ENCODE peak calls at places on chromosomes 7 and 10, in nine cellular contexts. W is heart right ventricle; K is PC-9; F is ovary; Q is CD8-positive, alpha-beta T cell; A is mammary epithelial cell; J is dorsolateral prefrontal cortex; B is PC-3; Z is gastrocnemius medialis. H is an unnamed sample.

GRCh38 chr10:102673961-102674511 is 29.8 kb downstream of the TRIM8 start:
- DNase-seq in W (peak), K (no peak), F (peak), Q (peak), A (peak), J (no peak), B (no peak), Z (peak), H (no peak)

GRCh38 chr7:148715027-148715426 is 16.3 kb downstream of the CUL1 start:
- DNase-seq in W (no peak), K (no peak), F (no peak), Q (no peak), A (peak), J (no peak), B (no peak), Z (no peak), H (no peak)

GRCh38 chr7:149826344-149827088 is 11.7 kb upstream of the ZNF862 start:
- DNase-seq in W (no peak), K (no peak), F (no peak), Q (no peak), A (no peak), J (no peak), B (no peak), Z (no peak), H (peak)

GRCh38 chr7:19118896-19119301 is 1.5 kb upstream of the TWIST1 start:
- DNase-seq in W (peak), K (no peak), F (peak), Q (no peak), A (no peak), J (no peak), B (no peak), Z (no peak), H (no peak)

GRCh38 chr10:61835069-61835908 is 66.2 kb upstream of the ARID5B start:
- DNase-seq in W (no peak), K (no peak), F (no peak), Q (no peak), A (peak), J (no peak), B (peak), Z (no peak), H (no peak)

GRCh38 chr10:61731638-61732037 is 68.9 kb downstream of the CABCOCO1 start:
- DNase-seq in W (no peak), K (no peak), F (no peak), Q (no peak), A (no peak), J (no peak), B (no peak), Z (no peak), H (no peak)

GRCh38 chr10:51892965-51893658 is 193.7 kb upstream of the CSTF2T start:
- DNase-seq in W (no peak), K (no peak), F (no peak), Q (no peak), A (peak), J (no peak), B (peak), Z (no peak), H (no peak)

GRCh38 chr7:66167773-66168367 is 37.3 kb upstream of the TPST1 start:
- DNase-seq in W (no peak), K (peak), F (no peak), Q (no peak), A (peak), J (no peak), B (peak), Z (no peak), H (no peak)

GRCh38 chr7:28157311-28157710 is 23.3 kb downstream of the JAZF1 start:
- DNase-seq in W (no peak), K (no peak), F (no peak), Q (no peak), A (no peak), J (no peak), B (no peak), Z (no peak), H (no peak)

GRCh38 chr10:31582365-31583052 is 263.5 kb downstream of the ZEB1 start:
- DNase-seq in W (peak), K (peak), F (no peak), Q (no peak), A (no peak), J (no peak), B (peak), Z (no peak), H (no peak)

GRCh38 chr7:153193144-153193595 is 433.6 kb downstream of the ACTR3B start:
- DNase-seq in W (peak), K (no peak), F (peak), Q (no peak), A (no peak), J (peak), B (peak), Z (no peak), H (no peak)

GRCh38 chr10:61869772-61870520 is 31.6 kb upstream of the ARID5B start:
- DNase-seq in W (no peak), K (no peak), F (no peak), Q (no peak), A (no peak), J (no peak), B (peak), Z (no peak), H (no peak)

GRCh38 chr10:104208730-104209129 is 23.4 kb downstream of the CFAP43 start:
- DNase-seq in W (no peak), K (no peak), F (no peak), Q (no peak), A (no peak), J (no peak), B (no peak), Z (no peak), H (no peak)

GRCh38 chr7:55481126-55481525 is 91.2 kb downstream of the VOPP1 start:
- DNase-seq in W (no peak), K (no peak), F (no peak), Q (peak), A (no peak), J (no peak), B (no peak), Z (no peak), H (no peak)
- H3K4me3 ChIP-seq in W (no peak), K (no peak), F (no peak), Q (no peak), A (no peak), J (no peak), B (no peak), Z (no peak), H (no peak)

DNA sequence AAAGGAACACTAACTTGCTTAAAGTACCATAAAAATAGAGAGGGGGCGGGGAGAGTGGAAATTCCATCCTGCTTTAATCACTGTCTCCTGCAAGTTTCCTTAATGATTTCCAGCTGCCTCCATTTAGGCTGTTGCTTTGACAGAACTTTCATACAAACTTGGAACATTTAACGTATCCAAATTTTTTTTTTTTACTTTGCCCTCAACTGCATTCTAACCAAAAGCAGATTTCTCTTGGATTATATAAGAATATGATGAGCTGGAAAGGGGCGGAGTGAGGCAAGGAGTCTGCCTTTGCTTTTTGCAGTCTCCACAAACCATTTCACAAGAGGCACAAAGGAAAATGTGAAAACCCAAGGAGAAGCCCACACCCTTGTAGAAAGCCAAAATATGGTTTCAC is 46.6 kb upstream of the COL1A2 start:
- DNase-seq in W (no peak), K (no peak), F (peak), Q (no peak), A (no peak), J (no peak), B (no peak), Z (peak), H (no peak)
- H3K27ac ChIP-seq in W (peak), K (no peak), F (peak), Q (no peak), A (no peak), J (no peak), B (no peak), Z (no peak), H (no peak)

GRCh38 chr7:107166702-107167426 is 1.9 kb upstream of the HBP1 start:
- DNase-seq in W (no peak), K (no peak), F (no peak), Q (no peak), A (no peak), J (no peak), B (no peak), Z (no peak), H (no peak)

GRCh38 chr7:107168233-107169119 is at the start of gene HBP1:
- DNase-seq in W (peak), K (peak), F (peak), Q (peak), A (peak), J (peak), B (peak), Z (peak), H (peak)

GRCh38 chr7:107165341-107165740 is 3.5 kb upstream of the HBP1 start:
- DNase-seq in W (no peak), K (no peak), F (no peak), Q (no peak), A (no peak), J (no peak), B (no peak), Z (no peak), H (no peak)

GRCh38 chr7:107169120-107170050 is 582 bp downstream of the HBP1 start:
- DNase-seq in W (peak), K (peak), F (peak), Q (peak), A (peak), J (peak), B (peak), Z (peak), H (peak)

GRCh38 chr7:107167483-107168232 is 1.1 kb upstream of the HBP1 start:
- DNase-seq in W (no peak), K (peak), F (no peak), Q (no peak), A (peak), J (peak), B (peak), Z (no peak), H (no peak)
- TF ChIP-seq CTCF in W (peak), K (peak), F (peak), Q (peak), A (peak), J (peak), B (peak), Z (no peak), H (peak)

DNA sequence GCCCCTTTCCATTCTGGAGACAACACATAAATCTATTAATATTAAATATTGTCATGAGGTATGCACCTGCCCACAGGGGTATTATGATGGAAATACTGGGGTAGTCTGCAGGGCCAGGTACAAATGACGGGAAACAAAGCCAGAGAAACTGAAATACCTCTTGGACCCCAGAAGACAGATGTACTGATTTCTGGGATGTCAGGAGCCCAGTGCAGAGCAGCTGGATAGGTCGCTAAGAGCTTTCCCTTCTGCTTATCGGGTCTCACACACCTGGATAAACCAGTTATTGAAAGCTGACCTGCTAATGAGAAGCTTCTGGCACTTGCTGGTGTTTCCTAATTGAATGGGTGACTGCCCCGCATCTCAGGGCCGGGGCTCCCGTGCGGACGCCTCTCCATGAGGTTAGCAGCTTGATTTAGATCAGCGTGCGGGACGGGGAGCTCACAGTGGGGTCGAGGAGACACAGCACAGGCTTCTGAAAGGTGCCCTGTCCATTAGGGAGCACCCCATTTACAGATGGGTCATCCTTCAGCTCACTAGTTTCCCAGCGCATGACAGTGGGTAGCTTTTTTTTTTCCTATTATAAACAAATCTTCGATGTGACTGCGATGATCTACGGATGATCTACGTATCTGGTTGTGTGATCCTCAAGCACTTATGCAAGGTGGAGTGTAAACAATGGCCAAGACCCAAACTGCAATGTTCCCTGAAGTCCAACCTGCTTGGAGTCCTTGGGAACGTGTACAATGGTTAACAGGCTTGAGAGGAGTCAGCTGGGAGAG is 1.5 kb upstream of the INSIG1 start:
- DNase-seq in W (no peak), K (no peak), F (peak), Q (peak), A (no peak), J (no peak), B (no peak), Z (no peak), H (no peak)
- H3K4me3 ChIP-seq in W (peak), K (peak), F (no peak), Q (peak), A (no peak), J (peak), B (peak), Z (peak), H (peak)

GRCh38 chr10:15740261-15740660 is 20.5 kb upstream of the ITGA8 start:
- DNase-seq in W (no peak), K (no peak), F (no peak), Q (no peak), A (no peak), J (no peak), B (no peak), Z (no peak), H (no peak)
- H3K27ac ChIP-seq in W (no peak), K (no peak), F (no peak), Q (no peak), A (no peak), J (no peak), B (no peak), Z (no peak), H (no peak)

GRCh38 chr7:96009162-96009561 is 236.8 kb downstream of the DYNC1I1 start:
- DNase-seq in W (no peak), K (no peak), F (no peak), Q (no peak), A (no peak), J (no peak), B (no peak), Z (no peak), H (no peak)

GRCh38 chr7:95999481-95999880 is 227.1 kb downstream of the DYNC1I1 start:
- DNase-seq in W (no peak), K (no peak), F (no peak), Q (no peak), A (no peak), J (no peak), B (no peak), Z (no peak), H (no peak)

GRCh38 chr7:96004598-96004997 is 232.2 kb downstream of the DYNC1I1 start:
- DNase-seq in W (no peak), K (no peak), F (no peak), Q (no peak), A (no peak), J (no peak), B (no peak), Z (no peak), H (no peak)
- TF ChIP-seq CTCF in W (no peak), K (no peak), F (no peak), Q (no peak), A (no peak), J (no peak), B (peak), Z (no peak), H (no peak)

GRCh38 chr10:70544431-70545340 is 57.9 kb downstream of the PRF1 start:
- DNase-seq in W (no peak), K (no peak), F (no peak), Q (no peak), A (no peak), J (no peak), B (no peak), Z (no peak), H (no peak)

GRCh38 chr10:70549351-70549961 is 53.1 kb downstream of the PRF1 start:
- DNase-seq in W (no peak), K (no peak), F (no peak), Q (no peak), A (no peak), J (no peak), B (no peak), Z (no peak), H (no peak)

GRCh38 chr10:70543911-70544310 is 58.6 kb downstream of the PRF1 start:
- DNase-seq in W (no peak), K (no peak), F (no peak), Q (no peak), A (no peak), J (no peak), B (no peak), Z (no peak), H (no peak)

GRCh38 chr10:70549962-70550845 is 52.3 kb downstream of the PRF1 start:
- DNase-seq in W (peak), K (peak), F (peak), Q (peak), A (peak), J (peak), B (peak), Z (peak), H (peak)

GRCh38 chr10:70546585-70546984 is 56.0 kb downstream of the PRF1 start:
- DNase-seq in W (no peak), K (no peak), F (no peak), Q (no peak), A (no peak), J (no peak), B (no peak), Z (no peak), H (no peak)
- H3K4me3 ChIP-seq in W (no peak), K (no peak), F (no peak), Q (no peak), A (no peak), J (no peak), B (no peak), Z (no peak), H (no peak)

H was measured in breast epithelium.